ENCODE peak calls at places on chromosomes 16 and 17, in seven cellular contexts. E, C, L, M, K, X and O are unnamed samples.

GRCh38 chr16:9849697-9850245 is 332.5 kb downstream of the GRIN2A start:
- DNase-seq in E (no peak), C (peak), L (no peak), M (no peak), K (no peak), X (no peak), O (no peak)

GRCh38 chr16:59748531-59748930 is 1014.4 kb upstream of the GOT2 start:
- DNase-seq in E (no peak), C (no peak), L (no peak), M (no peak), K (no peak), X (no peak), O (no peak)

GRCh38 chr17:6476834-6477210 is 32.6 kb downstream of the PIMREG start:
- DNase-seq in E (no peak), C (no peak), L (no peak), M (no peak), K (no peak), X (no peak), O (no peak)

GRCh38 chr17:69367298-69367697 is 40.4 kb upstream of the ABCA5 start:
- DNase-seq in E (no peak), C (no peak), L (no peak), M (no peak), K (no peak), X (peak), O (no peak)

GRCh38 chr17:57537524-57538410 is 207.3 kb downstream of the CCDC182 start:
- DNase-seq in E (no peak), C (no peak), L (no peak), M (no peak), K (peak), X (no peak), O (no peak)

GRCh38 chr17:18167421-18167820 is 16.2 kb upstream of the ALKBH5 start:
- DNase-seq in E (no peak), C (peak), L (no peak), M (no peak), K (no peak), X (no peak), O (no peak)

GRCh38 chr16:17138801-17139200 is 332.0 kb downstream of the XYLT1 start:
- DNase-seq in E (no peak), C (no peak), L (no peak), M (no peak), K (no peak), X (no peak), O (no peak)

GRCh38 chr16:79599256-79599836 is 1.2 kb downstream of the MAF start:
- DNase-seq in E (no peak), C (peak), L (no peak), M (peak), K (no peak), X (no peak), O (no peak)

GRCh38 chr16:19840524-19841110 is 44.0 kb downstream of the GPRC5B start:
- DNase-seq in E (no peak), C (no peak), L (no peak), M (no peak), K (no peak), X (no peak), O (no peak)

GRCh38 chr17:57444632-57445031 is 188.3 kb downstream of the MSI2 start:
- DNase-seq in E (no peak), C (no peak), L (no peak), M (no peak), K (no peak), X (no peak), O (no peak)

GRCh38 chr16:64452446-64452845 is 669.4 kb downstream of the CDH11 start:
- DNase-seq in E (no peak), C (no peak), L (no peak), M (no peak), K (no peak), X (no peak), O (no peak)

GRCh38 chr17:55440391-55440790 is 18.8 kb upstream of the MMD start:
- DNase-seq in E (no peak), C (no peak), L (no peak), M (no peak), K (no peak), X (no peak), O (no peak)

GRCh38 chr17:58231644-58232043 is 6.7 kb upstream of the LPO start:
- DNase-seq in E (no peak), C (no peak), L (no peak), M (no peak), K (no peak), X (no peak), O (no peak)

GRCh38 chr17:19004601-19005441 is at the start of gene FAM83G:
- DNase-seq in E (no peak), C (peak), L (peak), M (peak), K (peak), X (peak), O (peak)

GRCh38 chr16:24041834-24042631 is 206.2 kb downstream of the PRKCB start:
- DNase-seq in E (no peak), C (no peak), L (peak), M (peak), K (peak), X (peak), O (peak)

GRCh38 chr17:2238432-2239169 is 65.0 kb downstream of the SMG6 start:
- DNase-seq in E (no peak), C (no peak), L (no peak), M (no peak), K (no peak), X (peak), O (peak)

GRCh38 chr16:28491970-28492474 is at the start of gene CLN3:
- DNase-seq in E (peak), C (no peak), L (peak), M (peak), K (peak), X (peak), O (peak)

GRCh38 chr17:2613089-2613808 is 19.8 kb downstream of the PAFAH1B1 start:
- DNase-seq in E (no peak), C (peak), L (no peak), M (no peak), K (no peak), X (no peak), O (no peak)

GRCh38 chr17:5667871-5668270 is 83.6 kb upstream of the NLRP1 start:
- DNase-seq in E (no peak), C (no peak), L (peak), M (no peak), K (peak), X (no peak), O (no peak)

GRCh38 chr16:85316944-85317343 is 204.7 kb upstream of the CIBAR2 start:
- DNase-seq in E (no peak), C (no peak), L (no peak), M (no peak), K (no peak), X (no peak), O (no peak)

GRCh38 chr17:3920940-3921852 is 4.9 kb upstream of the P2RX1 start:
- DNase-seq in E (no peak), C (no peak), L (no peak), M (no peak), K (no peak), X (no peak), O (no peak)

GRCh38 chr17:75571197-75571884 is 16.3 kb upstream of the MYO15B start:
- DNase-seq in E (no peak), C (no peak), L (no peak), M (peak), K (no peak), X (peak), O (peak)

GRCh38 chr16:51150159-51150893 is 744 bp downstream of the SALL1 start:
- DNase-seq in E (no peak), C (peak), L (no peak), M (no peak), K (no peak), X (no peak), O (no peak)

GRCh38 chr17:58242171-58242784 is 3.9 kb downstream of the LPO start:
- DNase-seq in E (no peak), C (no peak), L (no peak), M (no peak), K (no peak), X (no peak), O (no peak)

GRCh38 chr16:4972938-4973587 is 14.9 kb downstream of the SEC14L5 start:
- DNase-seq in E (no peak), C (no peak), L (no peak), M (no peak), K (no peak), X (no peak), O (no peak)

GRCh38 chr17:1992541-1992940 is 32.6 kb downstream of the RTN4RL1 start:
- DNase-seq in E (no peak), C (no peak), L (no peak), M (no peak), K (no peak), X (no peak), O (no peak)

GRCh38 chr16:48447940-48448536 is 62.8 kb upstream of the SIAH1 start:
- DNase-seq in E (no peak), C (no peak), L (no peak), M (no peak), K (peak), X (no peak), O (no peak)

GRCh38 chr16:31216552-31217530 is at the start of gene PYDC1:
- DNase-seq in E (no peak), C (peak), L (no peak), M (peak), K (no peak), X (no peak), O (no peak)

GRCh38 chr17:49055181-49055927 is 58.2 kb downstream of the IGF2BP1 start:
- DNase-seq in E (no peak), C (no peak), L (no peak), M (no peak), K (no peak), X (no peak), O (no peak)

GRCh38 chr16:47079883-47080282 is 63.9 kb downstream of the NETO2 start:
- DNase-seq in E (no peak), C (no peak), L (no peak), M (no peak), K (no peak), X (no peak), O (no peak)

GRCh38 chr16:50830698-50831097 is 88.8 kb downstream of the CYLD start:
- DNase-seq in E (no peak), C (no peak), L (no peak), M (no peak), K (no peak), X (no peak), O (no peak)

GRCh38 chr16:1613240-1613639 is 1.1 kb downstream of the CRAMP1 start:
- DNase-seq in E (no peak), C (no peak), L (no peak), M (no peak), K (no peak), X (no peak), O (no peak)

DNA sequence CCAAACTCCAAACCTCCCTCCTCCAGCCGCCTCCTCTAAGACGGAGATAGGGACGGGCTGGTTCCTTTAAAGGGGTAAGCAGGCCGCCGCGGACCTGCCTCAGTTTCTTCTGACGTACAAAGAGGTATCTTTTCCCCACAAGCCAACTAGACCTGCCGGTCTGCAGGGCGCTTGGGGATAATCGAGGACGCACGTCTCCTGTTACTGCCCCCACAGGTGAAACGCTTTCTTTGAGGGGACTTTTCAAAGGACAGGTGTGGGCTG is 25.1 kb upstream of the RFFL start:
- DNase-seq in E (no peak), C (no peak), L (peak), M (no peak), K (no peak), X (no peak), O (peak)
- TF ChIP-seq POLR2A in E (no peak), C (no peak), L (no peak), M (no peak), K (no peak), X (peak), O (no peak)

GRCh38 chr16:74485916-74486315 is 64.6 kb upstream of the CLEC18B start:
- DNase-seq in E (no peak), C (no peak), L (peak), M (no peak), K (no peak), X (no peak), O (no peak)

GRCh38 chr16:74477226-74477625 is 55.9 kb upstream of the CLEC18B start:
- DNase-seq in E (no peak), C (no peak), L (no peak), M (no peak), K (peak), X (no peak), O (no peak)

GRCh38 chr16:74480150-74481029 is 59.1 kb upstream of the CLEC18B start:
- DNase-seq in E (no peak), C (no peak), L (peak), M (no peak), K (no peak), X (no peak), O (peak)
- TF ChIP-seq POLR2AphosphoS5 in E (no peak), C (no peak), L (no peak), M (no peak), K (no peak), X (no peak), O (peak)

GRCh38 chr16:67968440-67969285 is at the start of gene SLC12A4:
- DNase-seq in E (peak), C (peak), L (peak), M (peak), K (peak), X (no peak), O (peak)
- TF ChIP-seq CTCF in E (no peak), C (no peak), L (no peak), M (no peak), K (peak), X (no peak), O (no peak)

GRCh38 chr16:73012341-73012740 is 35.6 kb downstream of the ZFHX3 start:
- DNase-seq in E (no peak), C (no peak), L (no peak), M (no peak), K (no peak), X (no peak), O (no peak)

GRCh38 chr16:73013974-73014373 is 34.0 kb downstream of the ZFHX3 start:
- DNase-seq in E (no peak), C (no peak), L (no peak), M (no peak), K (no peak), X (no peak), O (no peak)

GRCh38 chr16:73014768-73015167 is 33.2 kb downstream of the ZFHX3 start:
- DNase-seq in E (no peak), C (no peak), L (no peak), M (no peak), K (no peak), X (no peak), O (no peak)

GRCh38 chr16:73010150-73010676 is 37.7 kb downstream of the ZFHX3 start:
- DNase-seq in E (no peak), C (no peak), L (no peak), M (no peak), K (no peak), X (no peak), O (no peak)

GRCh38 chr16:73011926-73012325 is 36.0 kb downstream of the ZFHX3 start:
- DNase-seq in E (no peak), C (no peak), L (no peak), M (no peak), K (no peak), X (no peak), O (no peak)
- TF ChIP-seq POLR2A in E (no peak), C (no peak), L (no peak), M (no peak), K (no peak), X (no peak), O (no peak)

GRCh38 chr17:76585048-76585648 is 512 bp downstream of the ST6GALNAC2 start:
- DNase-seq in E (peak), C (peak), L (no peak), M (peak), K (no peak), X (no peak), O (peak)
- TF ChIP-seq POLR2AphosphoS5 in E (no peak), C (no peak), L (no peak), M (peak), K (no peak), X (no peak), O (no peak)

GRCh38 chr16:57239089-57239488 is 6.0 kb upstream of the ARL2BP start:
- DNase-seq in E (no peak), C (no peak), L (no peak), M (no peak), K (no peak), X (no peak), O (no peak)

GRCh38 chr16:57242650-57243049 is 2.4 kb upstream of the ARL2BP start:
- DNase-seq in E (no peak), C (no peak), L (no peak), M (no peak), K (no peak), X (no peak), O (no peak)

GRCh38 chr16:57238682-57239081 is 6.4 kb upstream of the ARL2BP start:
- DNase-seq in E (no peak), C (no peak), L (no peak), M (no peak), K (no peak), X (no peak), O (no peak)

GRCh38 chr16:57244463-57244766 is 644 bp upstream of the ARL2BP start:
- DNase-seq in E (no peak), C (no peak), L (no peak), M (no peak), K (no peak), X (no peak), O (no peak)

DNA sequence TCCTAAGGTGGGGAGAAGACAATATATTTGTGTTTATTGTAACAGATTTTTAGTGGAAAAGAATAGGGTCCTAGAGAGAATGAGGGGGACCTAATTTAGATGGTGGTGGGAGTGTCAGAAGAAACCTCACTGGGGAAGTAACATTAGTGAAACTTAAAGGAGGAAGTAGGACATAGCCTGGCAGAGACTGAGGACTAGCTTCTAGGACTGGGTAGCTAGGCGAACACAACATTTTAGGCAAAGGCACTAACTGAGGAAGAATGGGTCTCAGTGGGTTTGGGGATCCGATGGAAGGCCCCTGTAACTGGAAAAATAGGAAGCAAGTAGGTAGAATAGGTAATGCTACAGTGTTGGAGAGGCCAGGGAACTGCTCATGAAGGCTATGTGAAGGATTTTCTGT is 4.2 kb upstream of the ARL2BP start:
- DNase-seq in E (no peak), C (no peak), L (no peak), M (no peak), K (no peak), X (no peak), O (no peak)
- TF ChIP-seq CTCF in E (no peak), C (no peak), L (no peak), M (no peak), K (no peak), X (no peak), O (no peak)

GRCh38 chr17:50425682-50426471 is at the start of gene ACSF2:
- DNase-seq in E (peak), C (peak), L (no peak), M (peak), K (peak), X (no peak), O (peak)
- TF ChIP-seq POLR2A in E (no peak), C (peak), L (no peak), M (no peak), K (peak), X (peak), O (peak)